ENCODE peak calls at places on chromosomes 11 and 22, in eight cellular contexts. J, E, O, F, K, V, R and U are unnamed samples.

GRCh38 chr11:85626496-85626895 is 648 bp downstream of the DLG2 start:
- DNase-seq in J (no peak), E (peak), O (no peak), F (peak), K (no peak), V (no peak), R (peak), U (no peak)

GRCh38 chr11:57499413-57499982 is 16.0 kb downstream of the SLC43A1 start:
- DNase-seq in J (peak), E (peak), O (peak), F (peak), K (peak), V (peak), R (peak), U (no peak)

GRCh38 chr11:19232910-19233503 is 7.7 kb downstream of the E2F8 start:
- DNase-seq in J (no peak), E (no peak), O (no peak), F (no peak), K (no peak), V (no peak), R (no peak), U (peak)

GRCh38 chr11:61732705-61733104 is 19.7 kb upstream of the MYRF start:
- DNase-seq in J (no peak), E (no peak), O (no peak), F (no peak), K (no peak), V (no peak), R (no peak), U (no peak)

GRCh38 chr22:36640106-36640672 is 63.4 kb downstream of the CACNG2 start:
- DNase-seq in J (no peak), E (no peak), O (no peak), F (no peak), K (no peak), V (no peak), R (no peak), U (no peak)

GRCh38 chr11:64887757-64888405 is 9.5 kb upstream of the EHD1 start:
- DNase-seq in J (peak), E (peak), O (peak), F (peak), K (peak), V (peak), R (peak), U (no peak)

GRCh38 chr11:21511835-21512440 is 680.9 kb upstream of the ANO5 start:
- DNase-seq in J (peak), E (peak), O (peak), F (no peak), K (peak), V (peak), R (peak), U (peak)

GRCh38 chr11:44709281-44709562 is 17.5 kb upstream of the TSPAN18 start:
- DNase-seq in J (no peak), E (no peak), O (no peak), F (no peak), K (no peak), V (no peak), R (no peak), U (no peak)

GRCh38 chr11:124799384-124800225 is 601 bp downstream of the MSANTD2 start:
- DNase-seq in J (peak), E (peak), O (peak), F (peak), K (peak), V (peak), R (peak), U (no peak)

GRCh38 chr11:88515002-88515401 is 177.5 kb upstream of the CTSC start:
- DNase-seq in J (no peak), E (no peak), O (no peak), F (no peak), K (no peak), V (no peak), R (no peak), U (no peak)

GRCh38 chr11:112166561-112166960 is 611 bp upstream of the TEX12 start:
- DNase-seq in J (no peak), E (no peak), O (no peak), F (no peak), K (peak), V (no peak), R (no peak), U (no peak)

GRCh38 chr11:38648597-38648996 is 2050.6 kb upstream of the RAG2 start:
- DNase-seq in J (no peak), E (no peak), O (no peak), F (no peak), K (no peak), V (no peak), R (no peak), U (no peak)

GRCh38 chr11:73961321-73961720 is 10.5 kb downstream of the DNAJB13 start:
- DNase-seq in J (no peak), E (no peak), O (no peak), F (no peak), K (no peak), V (peak), R (no peak), U (no peak)

GRCh38 chr11:2186669-2187266 is 15.2 kb upstream of the TH start:
- DNase-seq in J (no peak), E (peak), O (peak), F (no peak), K (peak), V (no peak), R (no peak), U (no peak)

GRCh38 chr22:27625769-27626674 is 175.5 kb downstream of the MN1 start:
- DNase-seq in J (no peak), E (no peak), O (no peak), F (no peak), K (no peak), V (no peak), R (no peak), U (no peak)

GRCh38 chr11:129643031-129643721 is 172.5 kb upstream of the TMEM45B start:
- DNase-seq in J (no peak), E (no peak), O (no peak), F (no peak), K (no peak), V (no peak), R (peak), U (no peak)

GRCh38 chr22:32053165-32053755 is 10.2 kb downstream of the SLC5A1 start:
- DNase-seq in J (no peak), E (no peak), O (no peak), F (no peak), K (no peak), V (no peak), R (no peak), U (no peak)

GRCh38 chr11:65427691-65428577 is 5.3 kb downstream of the NEAT1 start:
- DNase-seq in J (no peak), E (peak), O (no peak), F (peak), K (peak), V (peak), R (peak), U (no peak)

GRCh38 chr22:23199159-23199558 is 18.9 kb downstream of the BCR start:
- DNase-seq in J (no peak), E (no peak), O (no peak), F (no peak), K (no peak), V (no peak), R (no peak), U (no peak)

GRCh38 chr11:34408580-34409172 is 30.1 kb upstream of the CAT start:
- DNase-seq in J (no peak), E (no peak), O (no peak), F (no peak), K (no peak), V (no peak), R (no peak), U (no peak)

GRCh38 chr11:18618341-18619025 is 15.7 kb downstream of the SPTY2D1 start:
- DNase-seq in J (no peak), E (no peak), O (no peak), F (no peak), K (no peak), V (no peak), R (no peak), U (no peak)

GRCh38 chr22:23363683-23364082 is 183.4 kb downstream of the BCR start:
- DNase-seq in J (no peak), E (no peak), O (no peak), F (no peak), K (no peak), V (no peak), R (no peak), U (no peak)

GRCh38 chr11:130583866-130584265 is 135.4 kb downstream of the ADAMTS15 start:
- DNase-seq in J (no peak), E (no peak), O (no peak), F (no peak), K (no peak), V (no peak), R (no peak), U (no peak)

GRCh38 chr22:36277482-36278291 is 24.8 kb downstream of the APOL1 start:
- DNase-seq in J (peak), E (peak), O (peak), F (peak), K (peak), V (no peak), R (peak), U (no peak)

GRCh38 chr11:2399488-2400068 is 972 bp upstream of the TSSC4 start:
- DNase-seq in J (peak), E (peak), O (no peak), F (no peak), K (peak), V (no peak), R (no peak), U (no peak)

GRCh38 chr22:26522592-26522991 is 10.3 kb upstream of the TFIP11 start:
- DNase-seq in J (no peak), E (no peak), O (no peak), F (no peak), K (no peak), V (no peak), R (no peak), U (no peak)

GRCh38 chr11:78310500-78310909 is 107.1 kb downstream of the GAB2 start:
- DNase-seq in J (no peak), E (peak), O (peak), F (peak), K (peak), V (no peak), R (no peak), U (no peak)

GRCh38 chr22:32079110-32080089 is 36.3 kb downstream of the SLC5A1 start:
- DNase-seq in J (no peak), E (peak), O (no peak), F (no peak), K (peak), V (no peak), R (peak), U (no peak)

GRCh38 chr11:95908826-95909225 is 15.1 kb downstream of the MTMR2 start:
- DNase-seq in J (no peak), E (no peak), O (no peak), F (no peak), K (no peak), V (no peak), R (no peak), U (no peak)

GRCh38 chr11:84830372-84830771 is 796.8 kb downstream of the DLG2 start:
- DNase-seq in J (no peak), E (no peak), O (no peak), F (no peak), K (no peak), V (no peak), R (no peak), U (no peak)

GRCh38 chr11:61280883-61281580 is 14.1 kb downstream of the VWCE start:
- DNase-seq in J (no peak), E (no peak), O (no peak), F (no peak), K (no peak), V (no peak), R (no peak), U (no peak)

GRCh38 chr11:105609832-105610781 is at the start of gene GRIA4:
- DNase-seq in J (no peak), E (peak), O (no peak), F (peak), K (no peak), V (peak), R (no peak), U (no peak)

GRCh38 chr11:67434395-67434881 is 3.0 kb downstream of the PTPRCAP start:
- DNase-seq in J (no peak), E (no peak), O (no peak), F (no peak), K (no peak), V (no peak), R (no peak), U (no peak)

DNA sequence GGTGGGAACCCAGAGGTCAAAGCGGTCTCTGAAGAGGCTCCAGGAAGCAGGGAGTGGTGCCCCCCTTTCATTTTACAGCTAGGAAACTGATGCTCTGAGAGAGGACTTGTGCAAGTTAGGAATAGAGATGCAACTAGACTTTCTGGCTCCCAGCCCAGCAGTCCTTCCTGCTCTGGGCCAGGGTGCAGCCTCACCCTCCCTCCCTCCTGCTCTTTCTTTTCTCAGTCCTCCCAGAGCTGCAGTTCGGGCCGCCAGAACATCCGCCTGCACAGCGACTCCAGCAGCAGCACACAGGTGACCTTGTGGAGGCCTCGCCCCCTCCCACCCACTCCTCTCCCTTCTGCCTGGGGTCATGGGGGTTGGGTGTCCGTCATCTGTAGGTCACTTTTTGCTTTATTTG is 51.5 kb downstream of the LHFPL7 start:
- DNase-seq in J (no peak), E (peak), O (no peak), F (peak), K (peak), V (peak), R (peak), U (no peak)
- TF ChIP-seq POLR2AphosphoS5 in J (no peak), E (no peak), O (no peak), F (no peak), K (no peak), V (no peak), R (no peak), U (no peak)

GRCh38 chr11:69448471-69449284 is 32.8 kb upstream of the LINC01488 start:
- DNase-seq in J (peak), E (no peak), O (no peak), F (no peak), K (no peak), V (no peak), R (no peak), U (no peak)

GRCh38 chr11:69450857-69451220 is 30.6 kb upstream of the LINC01488 start:
- DNase-seq in J (no peak), E (no peak), O (no peak), F (no peak), K (no peak), V (no peak), R (no peak), U (no peak)

GRCh38 chr11:69451289-69451688 is 30.2 kb upstream of the LINC01488 start:
- DNase-seq in J (no peak), E (no peak), O (no peak), F (no peak), K (no peak), V (no peak), R (no peak), U (no peak)

GRCh38 chr11:69449320-69450063 is 32.0 kb upstream of the LINC01488 start:
- DNase-seq in J (peak), E (peak), O (no peak), F (peak), K (no peak), V (peak), R (no peak), U (no peak)

DNA sequence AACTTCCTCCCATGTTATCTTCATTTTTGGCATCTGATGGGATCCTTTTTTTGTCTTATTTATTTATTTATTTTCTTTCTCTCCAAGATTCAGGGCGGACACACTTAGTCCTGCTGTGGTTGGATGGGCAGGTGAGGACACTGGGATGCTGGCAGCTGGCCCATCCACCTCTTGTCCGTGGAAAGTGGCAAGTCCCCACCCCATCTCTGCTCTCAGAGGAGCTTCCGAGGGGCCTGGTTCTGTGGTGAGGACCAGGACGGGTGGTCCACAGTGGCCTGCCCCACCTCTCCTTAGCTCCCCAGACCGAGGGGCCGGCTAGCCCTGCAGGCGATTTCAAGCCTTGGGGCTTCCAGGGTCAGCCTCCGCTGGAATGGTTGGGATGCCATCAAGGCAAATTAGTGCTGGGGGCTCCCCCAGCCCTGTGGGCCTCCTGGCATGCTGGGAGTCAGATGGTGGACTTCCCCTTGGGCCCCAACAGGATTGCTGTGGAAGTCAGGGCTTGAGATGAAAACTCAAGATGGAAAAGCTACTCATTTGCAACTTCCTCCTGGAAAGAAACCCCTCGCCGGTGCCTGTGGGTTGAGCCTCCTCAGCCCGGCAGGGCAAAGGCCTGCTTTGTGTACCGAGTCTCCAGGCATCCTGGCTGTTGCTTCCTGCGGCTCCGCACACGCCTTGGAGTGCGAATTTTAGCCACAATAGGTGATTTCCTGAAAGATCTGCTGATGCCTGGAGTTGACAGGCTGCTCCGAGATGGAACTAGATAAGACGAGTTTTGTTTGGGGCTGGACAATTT is 31.2 kb upstream of the LINC01488 start:
- DNase-seq in J (no peak), E (no peak), O (no peak), F (no peak), K (no peak), V (no peak), R (no peak), U (no peak)
- TF ChIP-seq POLR2AphosphoS5 in J (no peak), E (no peak), O (no peak), F (no peak), K (no peak), V (no peak), R (no peak), U (no peak)

DNA sequence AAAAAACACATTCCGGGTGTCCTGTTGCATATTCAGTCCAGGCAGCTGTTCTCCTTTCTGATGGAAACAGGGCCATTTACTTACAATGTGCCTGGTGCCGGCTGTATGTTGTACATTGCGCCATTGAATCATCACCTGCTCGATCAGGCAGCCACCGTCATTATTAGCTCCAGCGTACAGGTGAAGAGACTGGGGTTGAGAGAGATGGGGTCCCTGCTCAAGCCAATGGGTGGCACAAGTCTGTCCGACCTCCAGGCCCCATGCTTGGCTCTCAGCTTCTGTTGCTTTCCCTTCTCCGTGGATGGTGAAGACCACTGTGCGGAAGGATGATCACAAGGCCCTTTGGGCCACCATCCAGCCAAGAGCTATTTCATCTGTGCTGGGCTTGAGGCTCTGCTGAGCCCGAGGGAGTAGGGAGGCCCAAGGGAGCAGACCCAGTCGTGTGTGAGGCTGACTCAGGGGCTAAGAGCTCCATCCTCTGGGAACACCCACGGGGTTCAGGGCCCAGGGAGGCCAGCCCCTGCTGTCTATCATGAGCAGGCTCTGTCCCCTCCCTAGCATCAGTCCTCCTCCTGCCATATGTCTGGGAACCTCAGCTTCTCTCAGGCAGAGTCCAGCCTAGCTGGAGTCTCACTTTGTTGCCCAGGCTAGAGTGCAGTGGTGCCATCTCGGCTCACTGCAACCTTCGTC is 20.7 kb upstream of the EMID1 start:
- DNase-seq in J (no peak), E (no peak), O (no peak), F (peak), K (no peak), V (no peak), R (no peak), U (no peak)
- TF ChIP-seq POLR2AphosphoS5 in J (no peak), E (no peak), O (no peak), F (no peak), K (no peak), V (no peak), R (no peak), U (no peak)

DNA sequence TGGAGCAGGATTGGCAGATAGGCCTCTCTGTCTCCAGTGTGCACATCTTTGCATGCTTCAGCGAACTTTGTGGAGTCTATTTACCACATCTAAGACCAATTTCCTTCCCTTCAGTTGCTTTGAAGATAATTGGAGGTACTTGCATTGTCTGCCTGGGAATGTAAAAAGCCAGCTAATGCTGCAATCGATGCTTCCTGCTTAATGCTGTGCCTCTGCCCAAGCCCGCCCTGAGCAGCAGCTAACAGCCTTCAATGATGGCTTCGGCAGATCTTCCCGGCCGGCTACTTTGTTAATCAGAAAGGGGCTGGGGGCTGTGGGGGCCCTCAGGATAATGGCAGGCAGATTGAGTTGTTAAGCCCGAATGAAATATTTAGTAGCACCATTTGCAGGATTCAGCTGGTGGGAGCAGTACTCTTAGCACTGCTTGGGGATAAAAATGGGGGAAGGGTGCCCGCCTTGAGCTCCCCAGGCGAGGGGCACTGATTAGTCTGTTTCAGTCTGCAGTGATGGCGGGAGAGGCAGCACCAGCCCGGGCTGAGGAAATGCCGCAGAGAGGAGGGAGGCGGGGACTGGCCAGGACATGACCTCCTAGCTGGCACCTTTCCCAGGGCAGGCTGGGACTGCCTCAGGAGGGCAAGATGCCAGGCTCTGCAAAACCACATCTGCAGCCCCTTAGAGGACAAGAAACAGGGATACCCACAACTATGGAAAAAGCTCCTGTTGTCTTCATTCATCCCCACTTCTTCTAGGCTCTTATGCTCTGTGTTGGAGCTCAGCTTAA is 460.0 kb downstream of the BUD13 start:
- DNase-seq in J (no peak), E (peak), O (no peak), F (peak), K (peak), V (peak), R (peak), U (no peak)
- TF ChIP-seq POLR2AphosphoS5 in J (no peak), E (no peak), O (no peak), F (peak), K (no peak), V (no peak), R (no peak), U (no peak)

GRCh38 chr11:46392421-46393230 is 1.1 kb upstream of the CHRM4 start:
- DNase-seq in J (peak), E (peak), O (peak), F (peak), K (peak), V (no peak), R (peak), U (no peak)
- TF ChIP-seq POLR2AphosphoS5 in J (no peak), E (no peak), O (no peak), F (no peak), K (peak), V (peak), R (peak), U (peak)

DNA sequence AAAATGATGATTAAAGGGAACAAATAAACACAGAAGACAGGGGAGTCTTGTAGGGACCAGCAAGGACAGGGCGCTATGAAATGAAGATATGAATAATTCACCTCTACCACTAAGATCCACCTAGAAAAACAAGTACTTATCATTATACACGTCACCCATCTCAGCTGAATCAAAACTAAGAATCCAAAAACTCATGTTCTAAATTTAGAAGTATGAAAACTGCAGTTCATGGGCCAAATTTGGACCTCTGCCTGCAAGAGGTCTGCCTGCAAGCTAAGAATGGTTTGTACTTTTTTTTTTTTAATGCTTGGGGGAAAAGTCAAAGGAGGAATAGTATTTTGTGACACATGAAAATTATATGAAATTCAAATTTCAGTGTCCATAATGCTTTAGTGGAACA is 11.9 kb downstream of the PLAAT3 start:
- DNase-seq in J (no peak), E (no peak), O (no peak), F (no peak), K (no peak), V (no peak), R (no peak), U (no peak)
- TF ChIP-seq POLR2AphosphoS5 in J (no peak), E (no peak), O (no peak), F (no peak), K (no peak), V (no peak), R (no peak), U (no peak)